ENCODE peak calls at places on chromosomes 11 and 22, in four cellular contexts. One of them, this sample, is unnamed.

GRCh38 chr11:72141066-72141465 is 5.5 kb downstream of the FOLR3 start:
- DNase-seq in AG04449: peak
- DNase-seq in nephron progenitor cell: no peak
- DNase-seq in NCI-H1105 treated with DMSO at 0.1 percent for 48 hours: no peak
- DNase-seq in this sample: no peak

GRCh38 chr11:44017443-44018126 is 30.2 kb upstream of the ACCSL start:
- DNase-seq in AG04449: no peak
- DNase-seq in nephron progenitor cell: no peak
- DNase-seq in NCI-H1105 treated with DMSO at 0.1 percent for 48 hours: peak
- DNase-seq in this sample: no peak

GRCh38 chr11:68927280-68928107 is 23.8 kb downstream of the IGHMBP2 start:
- DNase-seq in AG04449: no peak
- DNase-seq in nephron progenitor cell: no peak
- DNase-seq in NCI-H1105 treated with DMSO at 0.1 percent for 48 hours: no peak
- DNase-seq in this sample: no peak

GRCh38 chr11:64569300-64569970 is 21.6 kb upstream of the SLC22A12 start:
- DNase-seq in AG04449: no peak
- DNase-seq in nephron progenitor cell: no peak
- DNase-seq in NCI-H1105 treated with DMSO at 0.1 percent for 48 hours: no peak
- DNase-seq in this sample: no peak

GRCh38 chr22:26573026-26573662 is 16.8 kb downstream of the TPST2 start:
- DNase-seq in AG04449: no peak
- DNase-seq in nephron progenitor cell: no peak
- DNase-seq in NCI-H1105 treated with DMSO at 0.1 percent for 48 hours: no peak
- DNase-seq in this sample: no peak

GRCh38 chr22:27257987-27258386 is 543.6 kb downstream of the MN1 start:
- DNase-seq in AG04449: no peak
- DNase-seq in nephron progenitor cell: no peak
- DNase-seq in NCI-H1105 treated with DMSO at 0.1 percent for 48 hours: no peak
- DNase-seq in this sample: no peak

GRCh38 chr22:19011075-19011474 is 75.0 kb upstream of the PRODH start:
- DNase-seq in AG04449: no peak
- DNase-seq in nephron progenitor cell: no peak
- DNase-seq in NCI-H1105 treated with DMSO at 0.1 percent for 48 hours: no peak
- DNase-seq in this sample: no peak

GRCh38 chr11:44870615-44871176 is 80.0 kb downstream of the TP53I11 start:
- DNase-seq in AG04449: no peak
- DNase-seq in nephron progenitor cell: no peak
- DNase-seq in NCI-H1105 treated with DMSO at 0.1 percent for 48 hours: no peak
- DNase-seq in this sample: no peak

GRCh38 chr11:65459552-65459951 is 37.0 kb downstream of the NEAT1 start:
- DNase-seq in AG04449: no peak
- DNase-seq in nephron progenitor cell: no peak
- DNase-seq in NCI-H1105 treated with DMSO at 0.1 percent for 48 hours: no peak
- DNase-seq in this sample: peak

GRCh38 chr11:26993965-26994446 is at the start of gene FIBIN:
- DNase-seq in AG04449: no peak
- DNase-seq in nephron progenitor cell: peak
- DNase-seq in NCI-H1105 treated with DMSO at 0.1 percent for 48 hours: no peak
- DNase-seq in this sample: peak

GRCh38 chr22:37781434-37782059 is 26.2 kb upstream of the GCAT start:
- DNase-seq in AG04449: no peak
- DNase-seq in nephron progenitor cell: no peak
- DNase-seq in NCI-H1105 treated with DMSO at 0.1 percent for 48 hours: no peak
- DNase-seq in this sample: peak

GRCh38 chr11:118646393-118646792 is 33.1 kb downstream of the TREH start:
- DNase-seq in AG04449: no peak
- DNase-seq in nephron progenitor cell: no peak
- DNase-seq in NCI-H1105 treated with DMSO at 0.1 percent for 48 hours: no peak
- DNase-seq in this sample: no peak

GRCh38 chr11:2420502-2421225 is 20.1 kb downstream of the TSSC4 start:
- DNase-seq in AG04449: no peak
- DNase-seq in nephron progenitor cell: peak
- DNase-seq in NCI-H1105 treated with DMSO at 0.1 percent for 48 hours: peak
- DNase-seq in this sample: peak

GRCh38 chr22:43169310-43170130 is 17.4 kb downstream of the TTLL12 start:
- DNase-seq in AG04449: no peak
- DNase-seq in nephron progenitor cell: no peak
- DNase-seq in NCI-H1105 treated with DMSO at 0.1 percent for 48 hours: no peak
- DNase-seq in this sample: no peak

GRCh38 chr11:65445101-65445603 is 22.6 kb downstream of the NEAT1 start:
- DNase-seq in AG04449: no peak
- DNase-seq in nephron progenitor cell: no peak
- DNase-seq in NCI-H1105 treated with DMSO at 0.1 percent for 48 hours: no peak
- DNase-seq in this sample: no peak

GRCh38 chr11:15830730-15831443 is 525.5 kb downstream of the SOX6 start:
- DNase-seq in AG04449: no peak
- DNase-seq in nephron progenitor cell: no peak
- DNase-seq in NCI-H1105 treated with DMSO at 0.1 percent for 48 hours: no peak
- DNase-seq in this sample: no peak

GRCh38 chr22:27220349-27220748 is 563.0 kb downstream of the MIAT start:
- DNase-seq in AG04449: peak
- DNase-seq in nephron progenitor cell: no peak
- DNase-seq in NCI-H1105 treated with DMSO at 0.1 percent for 48 hours: no peak
- DNase-seq in this sample: no peak

GRCh38 chr22:38760477-38761201 is 4.8 kb upstream of the SUN2 start:
- DNase-seq in AG04449: no peak
- DNase-seq in nephron progenitor cell: no peak
- DNase-seq in NCI-H1105 treated with DMSO at 0.1 percent for 48 hours: no peak
- DNase-seq in this sample: peak